ENCODE peak calls at places on chromosomes 4 and X, in nine cellular contexts. W is fibroblast of the conjunctiva, V is NCI-H1092, K is body of pancreas, D is NCI-H524, I is astrocyte of the spinal cord, H is nephron progenitor cell, Q is psoas muscle, T is progenitor cell of endocrine pancreas. C is an unnamed sample.
A peak's percentile ranks its signal among the peaks of the same experiment; 100 is the strongest.

GRCh38 chrX:24425806-24426205 is 39.3 kb upstream of the PDK3 start:
- DNase-seq in W (no peak), V (no peak), K (no peak), D (no peak), I (no peak), H (no peak), Q (no peak), T (no peak), C (no peak)

GRCh38 chr4:69888336-69888735 is 28.4 kb upstream of the SULT1E1 start:
- DNase-seq in W (no peak), V (no peak), K (no peak), D (no peak), I (no peak), H (no peak), Q (no peak), T (no peak), C (no peak)

GRCh38 chrX:4263005-4263404 is 549.6 kb upstream of the PRKX start:
- DNase-seq in W (no peak), V (no peak), K (no peak), D (peak; percentile 70), I (no peak), H (no peak), Q (no peak), T (no peak), C (no peak)

GRCh38 chrX:69919749-69920148 is 130.0 kb downstream of the AWAT2 start:
- DNase-seq in W (no peak), V (no peak), K (no peak), D (no peak), I (no peak), H (no peak), Q (no peak), T (no peak), C (no peak)

GRCh38 chr4:82515705-82516104 is 46.1 kb downstream of the TMEM150C start:
- DNase-seq in W (peak; percentile 78), V (peak; percentile 49), K (peak; percentile 58), D (no peak), I (peak; percentile 96), H (no peak), Q (no peak), T (no peak), C (no peak)

GRCh38 chrX:149461746-149462145 is 43.4 kb downstream of the IDS start:
- DNase-seq in W (no peak), V (no peak), K (no peak), D (peak; percentile 59), I (no peak), H (no peak), Q (no peak), T (no peak), C (no peak)

GRCh38 chrX:2751291-2751690 is 549 bp upstream of the XG start:
- DNase-seq in W (no peak), V (no peak), K (no peak), D (no peak), I (no peak), H (no peak), Q (no peak), T (no peak), C (no peak)

GRCh38 chr4:73527196-73527595 is 45.7 kb downstream of the AFM start:
- DNase-seq in W (no peak), V (no peak), K (no peak), D (no peak), I (no peak), H (no peak), Q (no peak), T (no peak), C (no peak)

GRCh38 chr4:174084542-174084941 is 198.9 kb downstream of the FBXO8 start:
- DNase-seq in W (no peak), V (no peak), K (no peak), D (no peak), I (no peak), H (no peak), Q (no peak), T (no peak), C (no peak)